ENCODE peak calls at places on chromosomes 5 and 9, in five cellular contexts. J is lung, G is IMR-90, K is Kasumi-1, W is endodermal cell. B is an unnamed sample.

GRCh38 chr5:116532762-116533525 is 41.7 kb downstream of the SEMA6A start:
- DNase-seq in J (no peak), G (no peak), K (no peak), W (no peak), B (no peak)

GRCh38 chr9:137032893-137033292 is 1.0 kb upstream of the FUT7 start:
- DNase-seq in J (no peak), G (no peak), K (no peak), W (no peak), B (no peak)

GRCh38 chr9:134689320-134690181 is 47.9 kb downstream of the COL5A1 start:
- DNase-seq in J (peak; percentile 59), G (peak; percentile 49), K (no peak), W (peak; percentile 93), B (peak; percentile 91)

GRCh38 chr9:9170735-9171134 is 1371.2 kb upstream of the DMAC1 start:
- DNase-seq in J (no peak), G (no peak), K (no peak), W (no peak), B (no peak)

GRCh38 chr9:69535296-69535832 is 136.8 kb downstream of the APBA1 start:
- DNase-seq in J (no peak), G (peak; percentile 4), K (no peak), W (no peak), B (no peak)

GRCh38 chr5:151799407-151799806 is 27.7 kb downstream of the G3BP1 start:
- DNase-seq in J (no peak), G (peak; percentile 51), K (peak; percentile 23), W (no peak), B (no peak)

GRCh38 chr5:168578006-168578405 is 1.2 kb downstream of the PANK3 start:
- DNase-seq in J (no peak), G (peak; percentile 37), K (peak; percentile 41), W (no peak), B (no peak)

GRCh38 chr9:99172129-99173091 is 49.3 kb downstream of the ALG2 start:
- DNase-seq in J (no peak), G (no peak), K (no peak), W (peak; percentile 61), B (peak; percentile 62)

GRCh38 chr9:114465906-114466900 is 39.1 kb downstream of the WHRN start:
- DNase-seq in J (no peak), G (no peak), K (no peak), W (peak; percentile 46), B (no peak)

GRCh38 chr9:134204991-134205578 is 40.7 kb upstream of the RNU6ATAC start:
- DNase-seq in J (no peak), G (no peak), K (no peak), W (no peak), B (no peak)

GRCh38 chr5:119049824-119050449 is 20.9 kb upstream of the DMXL1 start:
- DNase-seq in J (no peak), G (peak; percentile 80), K (no peak), W (peak; percentile 53), B (no peak)

GRCh38 chr5:159849437-159850191 is 66.7 kb upstream of the ADRA1B start:
- DNase-seq in J (no peak), G (peak; percentile 80), K (no peak), W (no peak), B (no peak)

GRCh38 chr5:150149618-150150017 is 6.0 kb downstream of the PDGFRB start:
- DNase-seq in J (no peak), G (no peak), K (no peak), W (no peak), B (no peak)

GRCh38 chr5:116614603-116614920 is 39.9 kb upstream of the SEMA6A start:
- DNase-seq in J (no peak), G (no peak), K (no peak), W (no peak), B (no peak)

GRCh38 chr9:35518981-35519679 is 29.2 kb downstream of the RUSC2 start:
- DNase-seq in J (no peak), G (peak; percentile 58), K (no peak), W (no peak), B (peak; percentile 28)

GRCh38 chr9:20805766-20806165 is 121.7 kb downstream of the FOCAD start:
- DNase-seq in J (no peak), G (no peak), K (no peak), W (no peak), B (no peak)

GRCh38 chr5:141934099-141934844 is 10.6 kb downstream of the DELE1 start:
- DNase-seq in J (no peak), G (peak; percentile 14), K (no peak), W (no peak), B (no peak)

GRCh38 chr9:136327313-136327971 is at the start of gene GPSM1:
- DNase-seq in J (no peak), G (peak; percentile 58), K (no peak), W (peak; percentile 67), B (no peak)

GRCh38 chr9:138077898-138078540 is 200.4 kb downstream of the CACNA1B start:
- DNase-seq in J (no peak), G (no peak), K (no peak), W (peak; percentile 18), B (no peak)

GRCh38 chr9:136399176-136400037 is 563 bp downstream of the SNAPC4 start:
- DNase-seq in J (no peak), G (no peak), K (peak; percentile 4), W (peak; percentile 60), B (peak; percentile 31)

GRCh38 chr5:122124766-122125165 is 4.6 kb upstream of the ZNF474 start:
- DNase-seq in J (no peak), G (no peak), K (no peak), W (no peak), B (no peak)

GRCh38 chr5:69374911-69375446 is 5.4 kb downstream of the RAD17 start:
- DNase-seq in J (no peak), G (no peak), K (no peak), W (no peak), B (no peak)

B was measured in ELF-1.